ENCODE peak calls at places on chromosomes 3 and 15, in four cellular contexts. H is kidney, T is neuronal stem cell, K is fibroblast of lung. P is an unnamed sample.

GRCh38 chr3:128237348-128238099 is 84.2 kb downstream of the EEFSEC start:
- DNase-seq in H (no peak), T (no peak), K (no peak), P (no peak)

GRCh38 chr15:83709246-83709645 is 55.3 kb downstream of the ADAMTSL3 start:
- DNase-seq in H (no peak), T (no peak), K (peak), P (no peak)

GRCh38 chr3:27559381-27559780 is 75.2 kb upstream of the SLC4A7 start:
- DNase-seq in H (no peak), T (no peak), K (no peak), P (no peak)

GRCh38 chr15:88487796-88488523 is 20.5 kb downstream of the MRPS11 start:
- DNase-seq in H (no peak), T (no peak), K (no peak), P (no peak)

GRCh38 chr3:101900736-101901135 is 51.4 kb downstream of the NFKBIZ start:
- DNase-seq in H (no peak), T (no peak), K (no peak), P (no peak)

GRCh38 chr3:134373278-134373941 is 837 bp downstream of the AMOTL2 start:
- DNase-seq in H (peak), T (peak), K (peak), P (no peak)

GRCh38 chr3:171640520-171641412 is 169.5 kb downstream of the PLD1 start:
- DNase-seq in H (no peak), T (no peak), K (peak), P (no peak)

GRCh38 chr3:15051531-15051930 is 13.6 kb downstream of the MRPS25 start:
- DNase-seq in H (no peak), T (no peak), K (peak), P (no peak)

GRCh38 chr15:43880406-43881184 is 53.8 kb downstream of the WDR76 start:
- DNase-seq in H (peak), T (no peak), K (peak), P (no peak)

GRCh38 chr3:166123576-166123975 is 286.4 kb upstream of the BCHE start:
- DNase-seq in H (no peak), T (no peak), K (peak), P (peak)

GRCh38 chr3:178719036-178719635 is 182.9 kb downstream of the KCNMB2 start:
- DNase-seq in H (no peak), T (no peak), K (no peak), P (peak)

GRCh38 chr3:112056451-112056929 is 22.0 kb downstream of the TMPRSS7 start:
- DNase-seq in H (no peak), T (no peak), K (peak), P (no peak)

GRCh38 chr3:4895848-4896247 is 83.4 kb upstream of the BHLHE40 start:
- DNase-seq in H (no peak), T (no peak), K (peak), P (no peak)

GRCh38 chr15:88634449-88634848 is 4.4 kb upstream of the ISG20 start:
- DNase-seq in H (no peak), T (no peak), K (no peak), P (no peak)

GRCh38 chr15:99562238-99562637 is 3.5 kb upstream of the MEF2A start:
- DNase-seq in H (no peak), T (no peak), K (no peak), P (no peak)

GRCh38 chr3:154389861-154390260 is 40.1 kb downstream of the GPR149 start:
- DNase-seq in H (no peak), T (no peak), K (no peak), P (no peak)

GRCh38 chr15:98120561-98120960 is 160.1 kb downstream of the ARRDC4 start:
- DNase-seq in H (no peak), T (no peak), K (no peak), P (no peak)

GRCh38 chr3:149848238-149848637 is 35.2 kb downstream of the RNF13 start:
- DNase-seq in H (no peak), T (no peak), K (no peak), P (no peak)

GRCh38 chr3:51397389-51397788 is 6.3 kb downstream of the RBM15B start:
- DNase-seq in H (peak), T (no peak), K (no peak), P (no peak)

GRCh38 chr3:51396401-51396800 is 5.3 kb downstream of the RBM15B start:
- DNase-seq in H (peak), T (no peak), K (no peak), P (no peak)

GRCh38 chr3:51394541-51394940 is 3.5 kb downstream of the RBM15B start:
- DNase-seq in H (no peak), T (no peak), K (no peak), P (no peak)

GRCh38 chr3:51393564-51393963 is 2.5 kb downstream of the RBM15B start:
- DNase-seq in H (no peak), T (no peak), K (no peak), P (no peak)

DNA sequence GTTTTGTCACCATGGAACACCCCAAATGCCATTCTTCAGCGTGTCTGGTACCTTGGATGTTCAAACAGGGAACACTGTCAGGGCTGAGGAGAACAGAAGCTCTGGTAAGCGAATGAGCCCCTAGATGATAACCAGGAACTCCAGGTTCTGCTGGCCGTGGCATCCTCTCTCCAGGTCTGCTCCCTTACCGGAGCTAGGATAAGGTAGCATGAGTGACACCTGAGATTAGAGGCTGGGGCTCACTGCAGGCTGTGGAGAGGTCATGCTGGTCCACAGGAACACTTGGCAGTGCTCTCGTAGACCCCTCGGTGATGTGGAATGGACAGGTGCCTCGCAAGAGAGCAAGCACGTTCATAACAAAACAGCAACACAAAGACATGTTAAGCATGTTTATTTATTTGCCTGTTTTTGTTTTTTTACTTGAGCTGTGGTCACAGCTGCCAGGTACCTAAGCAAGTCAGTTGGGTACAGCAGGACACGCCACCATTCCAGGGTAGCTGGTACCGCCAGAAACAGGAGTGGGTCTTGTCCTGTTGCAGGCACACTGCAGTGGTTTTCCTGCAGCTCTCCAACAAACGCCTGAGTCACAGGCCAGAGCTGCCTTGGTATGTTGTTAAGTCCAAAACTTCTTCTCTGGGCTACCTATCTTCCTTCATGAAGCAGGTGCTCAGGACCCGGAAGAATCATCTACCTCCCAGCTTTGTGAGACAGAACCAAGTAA is 4.6 kb downstream of the RBM15B start:
- DNase-seq in H (no peak), T (no peak), K (peak), P (no peak)
- H3K27ac ChIP-seq in H (no peak), T (no peak), K (no peak), P (no peak)

DNA sequence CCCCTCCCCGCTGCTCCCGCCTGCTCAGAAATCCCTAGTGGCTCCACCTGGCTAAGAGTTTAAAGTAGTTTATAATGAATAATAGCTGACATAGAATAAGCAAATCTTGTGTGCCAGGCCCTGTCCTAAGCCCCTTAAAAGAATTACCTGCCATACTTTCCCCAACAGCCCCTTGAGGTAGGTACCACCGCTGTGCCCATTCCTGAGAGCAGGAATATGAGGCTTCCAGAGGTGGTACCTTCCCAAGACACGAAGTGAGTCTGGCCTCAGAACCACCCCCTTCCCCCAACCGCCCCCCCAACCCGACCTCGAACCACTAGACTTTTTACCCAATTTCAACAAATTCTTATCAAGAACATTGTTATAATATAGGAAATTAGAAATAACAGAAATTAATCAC is 1.2 kb downstream of the ABHD6 start:
- DNase-seq in H (no peak), T (no peak), K (no peak), P (no peak)
- H3K9ac ChIP-seq in H (peak), T (no peak), K (no peak), P (peak)

GRCh38 chr3:136207741-136208140 is 11.6 kb upstream of the MSL2 start:
- DNase-seq in H (no peak), T (no peak), K (no peak), P (no peak)
- H3K27ac ChIP-seq in H (no peak), T (no peak), K (no peak), P (no peak)

DNA sequence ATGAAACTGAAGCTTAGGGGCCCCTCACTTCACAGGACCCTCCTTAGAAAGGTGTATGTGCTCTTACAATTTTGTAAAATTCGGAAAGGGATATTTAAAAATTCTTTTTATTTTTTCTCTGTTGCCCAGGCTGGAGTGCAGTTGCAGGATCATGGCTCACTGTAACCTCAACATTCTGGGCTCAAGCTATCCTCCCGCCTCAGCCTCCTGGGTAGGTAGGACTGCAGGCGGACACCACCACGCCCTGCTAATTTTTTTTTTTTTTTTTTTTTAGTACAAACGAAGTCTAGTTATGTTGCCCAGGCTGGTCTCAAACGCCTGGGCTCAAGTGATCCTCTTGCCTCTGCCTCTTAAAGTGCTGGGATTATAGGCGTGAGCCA is 45.1 kb upstream of the SPATA12 start:
- DNase-seq in H (no peak), T (no peak), K (no peak), P (no peak)
- H3K9ac ChIP-seq in H (no peak), T (no peak), K (no peak), P (no peak)

GRCh38 chr3:114405202-114405601 is 111.4 kb downstream of the TIGIT start:
- DNase-seq in H (no peak), T (no peak), K (no peak), P (no peak)

GRCh38 chr3:114406922-114407321 is 113.1 kb downstream of the TIGIT start:
- DNase-seq in H (no peak), T (no peak), K (no peak), P (no peak)

GRCh38 chr3:114402852-114403251 is 109.0 kb downstream of the TIGIT start:
- DNase-seq in H (no peak), T (no peak), K (no peak), P (no peak)

GRCh38 chr3:114406286-114406685 is 112.5 kb downstream of the TIGIT start:
- DNase-seq in H (no peak), T (no peak), K (no peak), P (no peak)

DNA sequence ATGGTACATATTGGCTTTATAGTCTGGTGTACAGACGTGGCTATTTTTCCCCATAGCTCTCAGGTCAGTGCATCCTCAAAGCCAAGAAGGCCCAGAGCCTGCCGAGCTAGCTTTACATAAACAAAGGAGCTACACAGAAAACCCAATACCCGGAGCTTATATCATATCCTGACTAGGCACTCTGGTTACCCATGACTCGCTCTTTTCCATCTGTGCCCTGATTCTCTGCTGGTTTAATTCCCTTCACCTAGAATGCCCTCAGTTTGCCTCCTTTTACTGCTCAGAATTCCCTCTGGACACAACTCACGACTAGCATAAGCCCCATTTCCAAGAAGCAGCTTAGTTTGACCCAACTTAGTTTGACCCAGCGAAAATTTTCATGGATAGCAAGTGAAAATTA is 110.8 kb downstream of the TIGIT start:
- DNase-seq in H (no peak), T (no peak), K (peak), P (no peak)
- H3K27ac ChIP-seq in H (no peak), T (no peak), K (peak), P (no peak)

P was measured in SK-N-MC.